ENCODE peak calls at places on chromosome 14, in seven cellular contexts. One of them, this sample, is unnamed. For H3K4me1 and H3K27me3, the result is how much of the 10 kb centered on the place peaks cover.

GRCh38 chr14:67510121-67510520 is 21.6 kb upstream of the TMEM229B start:
- DNase-seq in GM23338: no peak
- DNase-seq in lower lobe of right lung: no peak
- DNase-seq in IMR-90: peak
- DNase-seq in stomach: no peak
- DNase-seq in A673: no peak
- DNase-seq in neural progenitor cell: no peak
- DNase-seq in this sample: no peak

GRCh38 chr14:70257526-70257925 is 68.8 kb upstream of the SLC8A3 start:
- DNase-seq in neural progenitor cell: peak
- DNase-seq in lower lobe of right lung: no peak
- DNase-seq in stomach: no peak
- DNase-seq in GM23338: peak
- DNase-seq in IMR-90: no peak
- DNase-seq in A673: peak
- DNase-seq in this sample: no peak

GRCh38 chr14:87874676-87875075 is 118.3 kb downstream of the GALC start:
- DNase-seq in A673: no peak
- DNase-seq in IMR-90: no peak
- DNase-seq in lower lobe of right lung: no peak
- DNase-seq in stomach: no peak
- DNase-seq in neural progenitor cell: no peak
- DNase-seq in GM23338: no peak
- DNase-seq in this sample: no peak

GRCh38 chr14:36747411-36748184 is 85.9 kb downstream of the PAX9 start:
- DNase-seq in lower lobe of right lung: no peak
- DNase-seq in neural progenitor cell: peak
- DNase-seq in GM23338: peak
- DNase-seq in A673: peak
- DNase-seq in stomach: no peak
- DNase-seq in IMR-90: no peak
- DNase-seq in this sample: no peak

GRCh38 chr14:35386673-35387125 is 17.9 kb downstream of the NFKBIA start:
- DNase-seq in IMR-90: no peak
- DNase-seq in GM23338: no peak
- DNase-seq in lower lobe of right lung: no peak
- DNase-seq in A673: peak
- DNase-seq in stomach: no peak
- DNase-seq in neural progenitor cell: peak
- DNase-seq in this sample: no peak

GRCh38 chr14:74913393-74913792 is 9.7 kb downstream of the RPS6KL1 start:
- DNase-seq in lower lobe of right lung: no peak
- DNase-seq in A673: no peak
- DNase-seq in GM23338: no peak
- DNase-seq in IMR-90: no peak
- DNase-seq in neural progenitor cell: no peak
- DNase-seq in stomach: no peak
- DNase-seq in this sample: no peak

GRCh38 chr14:41570415-41571155 is 36.1 kb upstream of the LRFN5 start:
- DNase-seq in lower lobe of right lung: no peak
- DNase-seq in IMR-90: no peak
- DNase-seq in neural progenitor cell: no peak
- DNase-seq in A673: no peak
- DNase-seq in stomach: no peak
- DNase-seq in GM23338: peak
- DNase-seq in this sample: no peak

GRCh38 chr14:93994919-93995682 is 2.0 kb upstream of the CCDC197 start:
- DNase-seq in GM23338: peak
- DNase-seq in IMR-90: peak
- DNase-seq in A673: peak
- DNase-seq in lower lobe of right lung: no peak
- DNase-seq in stomach: peak
- DNase-seq in neural progenitor cell: no peak
- DNase-seq in this sample: no peak

GRCh38 chr14:21940887-21941855 is 267.6 kb upstream of the OR4E1 start:
- DNase-seq in neural progenitor cell: peak
- DNase-seq in IMR-90: peak
- DNase-seq in lower lobe of right lung: no peak
- DNase-seq in A673: peak
- DNase-seq in stomach: no peak
- DNase-seq in GM23338: peak
- DNase-seq in this sample: peak

GRCh38 chr14:28867571-28867970 is 101.0 kb downstream of the FOXG1 start:
- DNase-seq in neural progenitor cell: no peak
- DNase-seq in stomach: no peak
- DNase-seq in A673: no peak
- DNase-seq in GM23338: no peak
- DNase-seq in IMR-90: no peak
- DNase-seq in lower lobe of right lung: no peak
- DNase-seq in this sample: no peak

GRCh38 chr14:88364710-88365413 is 20.6 kb upstream of the SPATA7 start:
- DNase-seq in IMR-90: no peak
- DNase-seq in A673: no peak
- DNase-seq in neural progenitor cell: peak
- DNase-seq in stomach: no peak
- DNase-seq in lower lobe of right lung: no peak
- DNase-seq in GM23338: peak
- DNase-seq in this sample: no peak

GRCh38 chr14:101125313-101125712 is 221.8 kb upstream of the RTL1 start:
- DNase-seq in IMR-90: no peak
- DNase-seq in lower lobe of right lung: no peak
- DNase-seq in A673: no peak
- DNase-seq in GM23338: no peak
- DNase-seq in stomach: no peak
- DNase-seq in neural progenitor cell: no peak
- DNase-seq in this sample: no peak

GRCh38 chr14:23414906-23415820 is 7.1 kb upstream of the MYH6 start:
- DNase-seq in A673: no peak
- DNase-seq in neural progenitor cell: no peak
- DNase-seq in IMR-90: no peak
- DNase-seq in lower lobe of right lung: no peak
- DNase-seq in stomach: no peak
- DNase-seq in GM23338: no peak
- DNase-seq in this sample: no peak

GRCh38 chr14:74974364-74975058 is 19.1 kb upstream of the PGF start:
- DNase-seq in lower lobe of right lung: no peak
- DNase-seq in IMR-90: no peak
- DNase-seq in stomach: no peak
- DNase-seq in neural progenitor cell: peak
- DNase-seq in GM23338: peak
- DNase-seq in A673: no peak
- DNase-seq in this sample: no peak

GRCh38 chr14:21088687-21089086 is 9.8 kb downstream of the ZNF219 start:
- DNase-seq in A673: no peak
- DNase-seq in GM23338: no peak
- DNase-seq in lower lobe of right lung: no peak
- DNase-seq in stomach: no peak
- DNase-seq in neural progenitor cell: no peak
- DNase-seq in IMR-90: no peak
- DNase-seq in this sample: no peak

GRCh38 chr14:77045570-77045890 is 17.0 kb upstream of the IRF2BPL start:
- DNase-seq in stomach: peak
- DNase-seq in IMR-90: no peak
- DNase-seq in lower lobe of right lung: peak
- DNase-seq in A673: no peak
- DNase-seq in neural progenitor cell: no peak
- DNase-seq in GM23338: no peak
- DNase-seq in this sample: no peak
- H3K4me1 ChIP-seq in stomach: half or more
- H3K4me1 ChIP-seq in IMR-90: under half
- H3K4me1 ChIP-seq in lower lobe of right lung: half or more
- H3K4me1 ChIP-seq in A673: half or more
- H3K4me1 ChIP-seq in neural progenitor cell: under half
- H3K4me1 ChIP-seq in GM23338: half or more
- H3K4me1 ChIP-seq in this sample: half or more

GRCh38 chr14:81268016-81268416 is 47.3 kb upstream of the GTF2A1 start:
- DNase-seq in neural progenitor cell: no peak
- DNase-seq in GM23338: peak
- DNase-seq in A673: peak
- DNase-seq in IMR-90: peak
- DNase-seq in stomach: no peak
- DNase-seq in lower lobe of right lung: no peak
- DNase-seq in this sample: no peak
- TF ChIP-seq CTCF in neural progenitor cell: no peak
- TF ChIP-seq CTCF in GM23338: no peak
- TF ChIP-seq CTCF in A673: no peak
- TF ChIP-seq CTCF in IMR-90: no peak
- TF ChIP-seq CTCF in stomach: no peak
- TF ChIP-seq CTCF in lower lobe of right lung: no peak
- TF ChIP-seq CTCF in this sample: no peak

DNA sequence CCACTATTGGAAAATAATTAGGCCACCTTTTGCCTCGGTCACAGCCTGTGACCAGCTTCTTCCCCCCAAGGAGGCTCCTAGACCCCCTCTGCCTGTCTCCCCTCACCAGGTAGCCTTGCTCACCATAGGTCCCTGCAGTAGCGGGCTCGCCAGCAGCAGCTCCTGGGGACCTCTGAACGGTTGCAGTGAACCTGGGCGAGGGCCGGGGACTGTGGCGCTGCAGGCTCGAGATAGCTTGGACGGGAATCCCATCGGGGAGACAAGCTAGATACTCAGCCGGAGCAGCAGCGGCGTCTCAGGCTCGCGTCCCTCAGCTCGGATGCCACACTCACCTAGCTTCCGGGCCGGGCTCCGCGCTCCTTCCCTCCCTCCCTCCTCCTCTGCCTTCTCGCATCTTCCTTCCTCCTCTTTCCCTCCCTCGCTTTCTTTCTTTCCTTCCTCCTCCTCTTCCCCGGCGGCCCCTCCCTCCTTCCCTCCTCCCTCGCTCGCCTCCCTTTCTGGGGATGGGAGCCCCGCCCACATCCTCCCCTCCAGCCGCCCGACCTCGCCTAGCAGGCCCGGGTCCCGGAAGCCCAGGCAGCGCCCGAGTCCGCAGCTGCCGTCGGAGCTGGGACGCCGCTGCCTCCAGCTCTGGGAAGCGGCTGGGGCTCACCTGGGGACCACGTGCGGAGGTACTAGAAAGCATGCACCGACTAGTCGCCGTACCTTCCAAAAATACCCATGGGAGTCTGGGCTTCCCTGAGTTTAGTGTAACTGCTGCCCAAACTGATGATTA is at the start of gene BMP4:
- DNase-seq in IMR-90: peak
- DNase-seq in neural progenitor cell: peak
- DNase-seq in A673: peak
- DNase-seq in lower lobe of right lung: peak
- DNase-seq in stomach: peak
- DNase-seq in GM23338: peak
- DNase-seq in this sample: peak
- H3K27me3 ChIP-seq in IMR-90: under half
- H3K27me3 ChIP-seq in neural progenitor cell: half or more
- H3K27me3 ChIP-seq in A673: half or more
- H3K27me3 ChIP-seq in lower lobe of right lung: under half
- H3K27me3 ChIP-seq in stomach: under half
- H3K27me3 ChIP-seq in GM23338: half or more
- H3K27me3 ChIP-seq in this sample: under half

GRCh38 chr14:99242816-99243795 is 28.9 kb downstream of the BCL11B start:
- DNase-seq in stomach: no peak
- DNase-seq in GM23338: no peak
- DNase-seq in IMR-90: no peak
- DNase-seq in lower lobe of right lung: no peak
- DNase-seq in A673: no peak
- DNase-seq in neural progenitor cell: no peak
- DNase-seq in this sample: no peak

GRCh38 chr14:99245541-99246511 is 26.2 kb downstream of the BCL11B start:
- DNase-seq in A673: no peak
- DNase-seq in neural progenitor cell: peak
- DNase-seq in lower lobe of right lung: peak
- DNase-seq in stomach: no peak
- DNase-seq in IMR-90: no peak
- DNase-seq in GM23338: peak
- DNase-seq in this sample: no peak

GRCh38 chr14:99246536-99247083 is 25.4 kb downstream of the BCL11B start:
- DNase-seq in lower lobe of right lung: peak
- DNase-seq in GM23338: peak
- DNase-seq in stomach: no peak
- DNase-seq in neural progenitor cell: peak
- DNase-seq in A673: no peak
- DNase-seq in IMR-90: no peak
- DNase-seq in this sample: no peak

GRCh38 chr14:99244299-99244959 is 27.6 kb downstream of the BCL11B start:
- DNase-seq in GM23338: no peak
- DNase-seq in neural progenitor cell: no peak
- DNase-seq in lower lobe of right lung: no peak
- DNase-seq in A673: no peak
- DNase-seq in stomach: no peak
- DNase-seq in IMR-90: no peak
- DNase-seq in this sample: no peak

GRCh38 chr14:99244960-99245340 is 27.0 kb downstream of the BCL11B start:
- DNase-seq in GM23338: peak
- DNase-seq in neural progenitor cell: no peak
- DNase-seq in IMR-90: no peak
- DNase-seq in lower lobe of right lung: no peak
- DNase-seq in A673: no peak
- DNase-seq in stomach: no peak
- DNase-seq in this sample: no peak
- H3K4me1 ChIP-seq in GM23338: half or more
- H3K4me1 ChIP-seq in neural progenitor cell: under half
- H3K4me1 ChIP-seq in IMR-90: under half
- H3K4me1 ChIP-seq in lower lobe of right lung: under half
- H3K4me1 ChIP-seq in A673: half or more
- H3K4me1 ChIP-seq in stomach: under half
- H3K4me1 ChIP-seq in this sample: under half

DNA sequence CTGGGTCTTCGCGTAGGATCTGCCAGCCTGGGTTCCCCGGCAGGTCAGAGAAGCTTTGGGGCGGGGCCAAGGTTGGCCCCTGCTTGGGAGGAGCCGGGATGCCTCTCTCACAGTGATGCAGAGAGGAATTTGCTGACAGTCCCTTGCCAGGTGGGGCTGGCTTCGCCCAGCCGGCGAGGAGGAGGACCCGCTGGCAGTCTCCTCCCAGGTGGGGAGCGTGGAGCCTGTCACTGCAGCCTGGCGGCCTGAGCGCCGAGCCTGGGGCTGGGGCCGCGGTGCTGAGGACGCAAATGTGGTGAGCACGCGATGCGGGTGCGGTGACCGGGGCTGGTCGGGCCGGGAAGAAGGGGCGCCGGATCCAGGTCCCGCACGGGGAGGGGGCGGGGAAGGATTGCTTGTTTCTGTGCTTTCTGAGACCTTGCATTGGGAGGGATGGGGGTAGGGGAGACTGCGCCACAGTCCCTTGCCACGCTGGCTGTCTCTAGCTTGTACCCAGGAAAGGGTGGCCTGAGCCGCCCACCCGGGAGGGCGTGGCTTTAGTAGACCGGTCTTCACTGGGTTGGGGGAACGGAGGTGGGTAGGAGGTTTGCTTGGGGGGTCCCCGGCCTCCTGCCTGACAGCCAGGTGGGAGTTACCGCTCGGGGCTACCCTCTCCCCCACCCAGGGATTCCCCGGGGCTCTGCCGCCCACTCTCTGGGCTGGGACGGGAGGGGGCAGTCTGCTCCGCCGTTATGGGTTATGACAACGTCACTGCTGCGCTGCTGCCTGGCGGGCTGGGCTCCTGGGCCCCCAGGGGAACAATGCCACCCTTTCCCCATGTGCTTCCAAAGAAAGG is at the start of gene TMEM63C:
- DNase-seq in lower lobe of right lung: no peak
- DNase-seq in neural progenitor cell: peak
- DNase-seq in A673: peak
- DNase-seq in GM23338: peak
- DNase-seq in stomach: peak
- DNase-seq in IMR-90: no peak
- DNase-seq in this sample: no peak
- TF ChIP-seq CTCF in lower lobe of right lung: no peak
- TF ChIP-seq CTCF in neural progenitor cell: no peak
- TF ChIP-seq CTCF in A673: no peak
- TF ChIP-seq CTCF in GM23338: no peak
- TF ChIP-seq CTCF in stomach: no peak
- TF ChIP-seq CTCF in IMR-90: no peak
- TF ChIP-seq CTCF in this sample: no peak